ENCODE peak calls at places on chromosomes 6 and 20, in eight cellular contexts. One of them, this sample, is unnamed.

GRCh38 chr6:47669684-47670515 is 28.5 kb upstream of the ADGRF4 start:
- DNase-seq in stimulated activated naive CD8-positive, alpha-beta T cell treated with anti-CD3 and anti-CD28 coated beads, Interleukin-15, Interleukin-2, amounts not matched to agents 100 U/mL and 50 U/mL, for 24 hours: no peak
- DNase-seq in mesothelial cell of epicardium: no peak
- DNase-seq in HFFc6: no peak
- DNase-seq in retina: peak
- DNase-seq in activated CD4-positive, alpha-beta T cell treated with anti-CD3 and anti-CD28 coated beads for 1 hour: no peak
- DNase-seq in CD14-positive monocyte: no peak
- DNase-seq in heart left ventricle: no peak
- DNase-seq in this sample: peak

GRCh38 chr6:36627801-36628246 is 33.7 kb downstream of the SRSF3 start:
- DNase-seq in mesothelial cell of epicardium: no peak
- DNase-seq in HFFc6: no peak
- DNase-seq in CD14-positive monocyte: no peak
- DNase-seq in heart left ventricle: no peak
- DNase-seq in activated CD4-positive, alpha-beta T cell treated with anti-CD3 and anti-CD28 coated beads for 1 hour: no peak
- DNase-seq in retina: no peak
- DNase-seq in stimulated activated naive CD8-positive, alpha-beta T cell treated with anti-CD3 and anti-CD28 coated beads, Interleukin-15, Interleukin-2, amounts not matched to agents 100 U/mL and 50 U/mL, for 24 hours: no peak
- DNase-seq in this sample: no peak

GRCh38 chr6:163260111-163260895 is 154.2 kb upstream of the QKI start:
- DNase-seq in mesothelial cell of epicardium: no peak
- DNase-seq in heart left ventricle: peak
- DNase-seq in CD14-positive monocyte: no peak
- DNase-seq in stimulated activated naive CD8-positive, alpha-beta T cell treated with anti-CD3 and anti-CD28 coated beads, Interleukin-15, Interleukin-2, amounts not matched to agents 100 U/mL and 50 U/mL, for 24 hours: no peak
- DNase-seq in HFFc6: no peak
- DNase-seq in retina: peak
- DNase-seq in activated CD4-positive, alpha-beta T cell treated with anti-CD3 and anti-CD28 coated beads for 1 hour: no peak
- DNase-seq in this sample: no peak

GRCh38 chr20:24432057-24432456 is 37.4 kb upstream of the SYNDIG1 start:
- DNase-seq in HFFc6: no peak
- DNase-seq in mesothelial cell of epicardium: no peak
- DNase-seq in stimulated activated naive CD8-positive, alpha-beta T cell treated with anti-CD3 and anti-CD28 coated beads, Interleukin-15, Interleukin-2, amounts not matched to agents 100 U/mL and 50 U/mL, for 24 hours: no peak
- DNase-seq in retina: no peak
- DNase-seq in heart left ventricle: no peak
- DNase-seq in CD14-positive monocyte: no peak
- DNase-seq in activated CD4-positive, alpha-beta T cell treated with anti-CD3 and anti-CD28 coated beads for 1 hour: no peak
- DNase-seq in this sample: no peak

GRCh38 chr6:109164331-109164730 is 69.0 kb downstream of the CEP57L1 start:
- DNase-seq in heart left ventricle: no peak
- DNase-seq in CD14-positive monocyte: no peak
- DNase-seq in HFFc6: no peak
- DNase-seq in mesothelial cell of epicardium: no peak
- DNase-seq in retina: no peak
- DNase-seq in stimulated activated naive CD8-positive, alpha-beta T cell treated with anti-CD3 and anti-CD28 coated beads, Interleukin-15, Interleukin-2, amounts not matched to agents 100 U/mL and 50 U/mL, for 24 hours: no peak
- DNase-seq in activated CD4-positive, alpha-beta T cell treated with anti-CD3 and anti-CD28 coated beads for 1 hour: no peak
- DNase-seq in this sample: no peak

GRCh38 chr6:135871296-135871695 is 19.8 kb downstream of the PDE7B start:
- DNase-seq in retina: no peak
- DNase-seq in mesothelial cell of epicardium: no peak
- DNase-seq in heart left ventricle: no peak
- DNase-seq in stimulated activated naive CD8-positive, alpha-beta T cell treated with anti-CD3 and anti-CD28 coated beads, Interleukin-15, Interleukin-2, amounts not matched to agents 100 U/mL and 50 U/mL, for 24 hours: no peak
- DNase-seq in HFFc6: peak
- DNase-seq in activated CD4-positive, alpha-beta T cell treated with anti-CD3 and anti-CD28 coated beads for 1 hour: no peak
- DNase-seq in CD14-positive monocyte: no peak
- DNase-seq in this sample: no peak

GRCh38 chr6:104943781-104944180 is 13.1 kb upstream of the LIN28B start:
- DNase-seq in mesothelial cell of epicardium: no peak
- DNase-seq in heart left ventricle: no peak
- DNase-seq in stimulated activated naive CD8-positive, alpha-beta T cell treated with anti-CD3 and anti-CD28 coated beads, Interleukin-15, Interleukin-2, amounts not matched to agents 100 U/mL and 50 U/mL, for 24 hours: no peak
- DNase-seq in HFFc6: peak
- DNase-seq in activated CD4-positive, alpha-beta T cell treated with anti-CD3 and anti-CD28 coated beads for 1 hour: no peak
- DNase-seq in CD14-positive monocyte: no peak
- DNase-seq in retina: no peak
- DNase-seq in this sample: no peak

GRCh38 chr6:12348530-12349511 is 58.7 kb downstream of the EDN1 start:
- DNase-seq in retina: no peak
- DNase-seq in CD14-positive monocyte: no peak
- DNase-seq in heart left ventricle: no peak
- DNase-seq in mesothelial cell of epicardium: no peak
- DNase-seq in stimulated activated naive CD8-positive, alpha-beta T cell treated with anti-CD3 and anti-CD28 coated beads, Interleukin-15, Interleukin-2, amounts not matched to agents 100 U/mL and 50 U/mL, for 24 hours: no peak
- DNase-seq in activated CD4-positive, alpha-beta T cell treated with anti-CD3 and anti-CD28 coated beads for 1 hour: no peak
- DNase-seq in HFFc6: peak
- DNase-seq in this sample: no peak

GRCh38 chr6:78835817-78836216 is 31.5 kb upstream of the IRAK1BP1 start:
- DNase-seq in heart left ventricle: no peak
- DNase-seq in activated CD4-positive, alpha-beta T cell treated with anti-CD3 and anti-CD28 coated beads for 1 hour: no peak
- DNase-seq in mesothelial cell of epicardium: no peak
- DNase-seq in stimulated activated naive CD8-positive, alpha-beta T cell treated with anti-CD3 and anti-CD28 coated beads, Interleukin-15, Interleukin-2, amounts not matched to agents 100 U/mL and 50 U/mL, for 24 hours: no peak
- DNase-seq in CD14-positive monocyte: no peak
- DNase-seq in retina: no peak
- DNase-seq in HFFc6: no peak
- DNase-seq in this sample: no peak

GRCh38 chr6:170429457-170429856 is 122.9 kb downstream of the FAM120B start:
- DNase-seq in mesothelial cell of epicardium: no peak
- DNase-seq in retina: no peak
- DNase-seq in CD14-positive monocyte: no peak
- DNase-seq in heart left ventricle: no peak
- DNase-seq in HFFc6: no peak
- DNase-seq in activated CD4-positive, alpha-beta T cell treated with anti-CD3 and anti-CD28 coated beads for 1 hour: no peak
- DNase-seq in stimulated activated naive CD8-positive, alpha-beta T cell treated with anti-CD3 and anti-CD28 coated beads, Interleukin-15, Interleukin-2, amounts not matched to agents 100 U/mL and 50 U/mL, for 24 hours: no peak
- DNase-seq in this sample: no peak

GRCh38 chr6:77361018-77361417 is 102.3 kb downstream of the HTR1B start:
- DNase-seq in activated CD4-positive, alpha-beta T cell treated with anti-CD3 and anti-CD28 coated beads for 1 hour: no peak
- DNase-seq in HFFc6: no peak
- DNase-seq in stimulated activated naive CD8-positive, alpha-beta T cell treated with anti-CD3 and anti-CD28 coated beads, Interleukin-15, Interleukin-2, amounts not matched to agents 100 U/mL and 50 U/mL, for 24 hours: no peak
- DNase-seq in mesothelial cell of epicardium: no peak
- DNase-seq in retina: no peak
- DNase-seq in heart left ventricle: no peak
- DNase-seq in CD14-positive monocyte: no peak
- DNase-seq in this sample: no peak

GRCh38 chr6:37170273-37171140 is 555 bp downstream of the PIM1 start:
- DNase-seq in HFFc6: peak
- DNase-seq in activated CD4-positive, alpha-beta T cell treated with anti-CD3 and anti-CD28 coated beads for 1 hour: peak
- DNase-seq in CD14-positive monocyte: peak
- DNase-seq in retina: peak
- DNase-seq in heart left ventricle: peak
- DNase-seq in mesothelial cell of epicardium: peak
- DNase-seq in stimulated activated naive CD8-positive, alpha-beta T cell treated with anti-CD3 and anti-CD28 coated beads, Interleukin-15, Interleukin-2, amounts not matched to agents 100 U/mL and 50 U/mL, for 24 hours: peak
- DNase-seq in this sample: peak

GRCh38 chr6:40436685-40437604 is 150.2 kb downstream of the LRFN2 start:
- DNase-seq in heart left ventricle: no peak
- DNase-seq in CD14-positive monocyte: no peak
- DNase-seq in activated CD4-positive, alpha-beta T cell treated with anti-CD3 and anti-CD28 coated beads for 1 hour: no peak
- DNase-seq in stimulated activated naive CD8-positive, alpha-beta T cell treated with anti-CD3 and anti-CD28 coated beads, Interleukin-15, Interleukin-2, amounts not matched to agents 100 U/mL and 50 U/mL, for 24 hours: no peak
- DNase-seq in HFFc6: no peak
- DNase-seq in mesothelial cell of epicardium: no peak
- DNase-seq in retina: no peak
- DNase-seq in this sample: peak

GRCh38 chr6:141335889-141336288 is 796.8 kb upstream of the GJE1 start:
- DNase-seq in heart left ventricle: no peak
- DNase-seq in mesothelial cell of epicardium: no peak
- DNase-seq in HFFc6: no peak
- DNase-seq in activated CD4-positive, alpha-beta T cell treated with anti-CD3 and anti-CD28 coated beads for 1 hour: no peak
- DNase-seq in stimulated activated naive CD8-positive, alpha-beta T cell treated with anti-CD3 and anti-CD28 coated beads, Interleukin-15, Interleukin-2, amounts not matched to agents 100 U/mL and 50 U/mL, for 24 hours: no peak
- DNase-seq in retina: no peak
- DNase-seq in CD14-positive monocyte: no peak
- DNase-seq in this sample: no peak

GRCh38 chr6:46501136-46502089 is 10.2 kb upstream of the RCAN2 start:
- DNase-seq in CD14-positive monocyte: no peak
- DNase-seq in mesothelial cell of epicardium: no peak
- DNase-seq in HFFc6: no peak
- DNase-seq in heart left ventricle: no peak
- DNase-seq in retina: no peak
- DNase-seq in stimulated activated naive CD8-positive, alpha-beta T cell treated with anti-CD3 and anti-CD28 coated beads, Interleukin-15, Interleukin-2, amounts not matched to agents 100 U/mL and 50 U/mL, for 24 hours: no peak
- DNase-seq in activated CD4-positive, alpha-beta T cell treated with anti-CD3 and anti-CD28 coated beads for 1 hour: no peak
- DNase-seq in this sample: no peak

GRCh38 chr6:161549977-161550655 is 276.3 kb upstream of the AGPAT4 start:
- DNase-seq in mesothelial cell of epicardium: no peak
- DNase-seq in HFFc6: no peak
- DNase-seq in activated CD4-positive, alpha-beta T cell treated with anti-CD3 and anti-CD28 coated beads for 1 hour: no peak
- DNase-seq in heart left ventricle: no peak
- DNase-seq in CD14-positive monocyte: no peak
- DNase-seq in stimulated activated naive CD8-positive, alpha-beta T cell treated with anti-CD3 and anti-CD28 coated beads, Interleukin-15, Interleukin-2, amounts not matched to agents 100 U/mL and 50 U/mL, for 24 hours: no peak
- DNase-seq in retina: no peak
- DNase-seq in this sample: no peak

GRCh38 chr6:12039540-12040459 is 27.7 kb downstream of the HIVEP1 start:
- DNase-seq in retina: no peak
- DNase-seq in CD14-positive monocyte: no peak
- DNase-seq in stimulated activated naive CD8-positive, alpha-beta T cell treated with anti-CD3 and anti-CD28 coated beads, Interleukin-15, Interleukin-2, amounts not matched to agents 100 U/mL and 50 U/mL, for 24 hours: no peak
- DNase-seq in mesothelial cell of epicardium: no peak
- DNase-seq in activated CD4-positive, alpha-beta T cell treated with anti-CD3 and anti-CD28 coated beads for 1 hour: no peak
- DNase-seq in HFFc6: no peak
- DNase-seq in heart left ventricle: no peak
- DNase-seq in this sample: no peak

GRCh38 chr6:36688534-36689075 is 9.0 kb upstream of the RAB44 start:
- DNase-seq in stimulated activated naive CD8-positive, alpha-beta T cell treated with anti-CD3 and anti-CD28 coated beads, Interleukin-15, Interleukin-2, amounts not matched to agents 100 U/mL and 50 U/mL, for 24 hours: no peak
- DNase-seq in HFFc6: no peak
- DNase-seq in mesothelial cell of epicardium: no peak
- DNase-seq in CD14-positive monocyte: no peak
- DNase-seq in activated CD4-positive, alpha-beta T cell treated with anti-CD3 and anti-CD28 coated beads for 1 hour: no peak
- DNase-seq in heart left ventricle: no peak
- DNase-seq in retina: no peak
- DNase-seq in this sample: no peak

GRCh38 chr20:45039470-45039811 is 61.5 kb downstream of the KCNS1 start:
- DNase-seq in retina: no peak
- DNase-seq in mesothelial cell of epicardium: no peak
- DNase-seq in stimulated activated naive CD8-positive, alpha-beta T cell treated with anti-CD3 and anti-CD28 coated beads, Interleukin-15, Interleukin-2, amounts not matched to agents 100 U/mL and 50 U/mL, for 24 hours: no peak
- DNase-seq in CD14-positive monocyte: no peak
- DNase-seq in heart left ventricle: no peak
- DNase-seq in HFFc6: no peak
- DNase-seq in activated CD4-positive, alpha-beta T cell treated with anti-CD3 and anti-CD28 coated beads for 1 hour: no peak
- DNase-seq in this sample: no peak

GRCh38 chr6:63525186-63525878 is 46.9 kb upstream of the LOC128125822 start:
- DNase-seq in stimulated activated naive CD8-positive, alpha-beta T cell treated with anti-CD3 and anti-CD28 coated beads, Interleukin-15, Interleukin-2, amounts not matched to agents 100 U/mL and 50 U/mL, for 24 hours: no peak
- DNase-seq in mesothelial cell of epicardium: no peak
- DNase-seq in retina: no peak
- DNase-seq in heart left ventricle: no peak
- DNase-seq in HFFc6: no peak
- DNase-seq in CD14-positive monocyte: no peak
- DNase-seq in activated CD4-positive, alpha-beta T cell treated with anti-CD3 and anti-CD28 coated beads for 1 hour: no peak
- DNase-seq in this sample: no peak

GRCh38 chr20:34643919-34644318 is 33.0 kb downstream of the PIGU start:
- DNase-seq in retina: no peak
- DNase-seq in activated CD4-positive, alpha-beta T cell treated with anti-CD3 and anti-CD28 coated beads for 1 hour: no peak
- DNase-seq in heart left ventricle: no peak
- DNase-seq in mesothelial cell of epicardium: no peak
- DNase-seq in HFFc6: peak
- DNase-seq in stimulated activated naive CD8-positive, alpha-beta T cell treated with anti-CD3 and anti-CD28 coated beads, Interleukin-15, Interleukin-2, amounts not matched to agents 100 U/mL and 50 U/mL, for 24 hours: no peak
- DNase-seq in CD14-positive monocyte: no peak
- DNase-seq in this sample: no peak

GRCh38 chr20:48273843-48274242 is 488.6 kb upstream of the SULF2 start:
- DNase-seq in HFFc6: no peak
- DNase-seq in heart left ventricle: no peak
- DNase-seq in mesothelial cell of epicardium: no peak
- DNase-seq in activated CD4-positive, alpha-beta T cell treated with anti-CD3 and anti-CD28 coated beads for 1 hour: no peak
- DNase-seq in retina: no peak
- DNase-seq in CD14-positive monocyte: no peak
- DNase-seq in stimulated activated naive CD8-positive, alpha-beta T cell treated with anti-CD3 and anti-CD28 coated beads, Interleukin-15, Interleukin-2, amounts not matched to agents 100 U/mL and 50 U/mL, for 24 hours: no peak
- DNase-seq in this sample: no peak

GRCh38 chr6:119463081-119463626 is 113.6 kb upstream of the MAN1A1 start:
- DNase-seq in stimulated activated naive CD8-positive, alpha-beta T cell treated with anti-CD3 and anti-CD28 coated beads, Interleukin-15, Interleukin-2, amounts not matched to agents 100 U/mL and 50 U/mL, for 24 hours: no peak
- DNase-seq in HFFc6: no peak
- DNase-seq in activated CD4-positive, alpha-beta T cell treated with anti-CD3 and anti-CD28 coated beads for 1 hour: no peak
- DNase-seq in heart left ventricle: no peak
- DNase-seq in CD14-positive monocyte: no peak
- DNase-seq in mesothelial cell of epicardium: no peak
- DNase-seq in retina: no peak
- DNase-seq in this sample: no peak

GRCh38 chr6:21185849-21186478 is 407.6 kb upstream of the SOX4 start:
- DNase-seq in stimulated activated naive CD8-positive, alpha-beta T cell treated with anti-CD3 and anti-CD28 coated beads, Interleukin-15, Interleukin-2, amounts not matched to agents 100 U/mL and 50 U/mL, for 24 hours: no peak
- DNase-seq in activated CD4-positive, alpha-beta T cell treated with anti-CD3 and anti-CD28 coated beads for 1 hour: no peak
- DNase-seq in heart left ventricle: no peak
- DNase-seq in retina: peak
- DNase-seq in CD14-positive monocyte: no peak
- DNase-seq in HFFc6: no peak
- DNase-seq in mesothelial cell of epicardium: no peak
- DNase-seq in this sample: peak

GRCh38 chr20:44253528-44253927 is 6.4 kb downstream of the GDAP1L1 start:
- DNase-seq in retina: no peak
- DNase-seq in stimulated activated naive CD8-positive, alpha-beta T cell treated with anti-CD3 and anti-CD28 coated beads, Interleukin-15, Interleukin-2, amounts not matched to agents 100 U/mL and 50 U/mL, for 24 hours: no peak
- DNase-seq in HFFc6: no peak
- DNase-seq in heart left ventricle: no peak
- DNase-seq in activated CD4-positive, alpha-beta T cell treated with anti-CD3 and anti-CD28 coated beads for 1 hour: no peak
- DNase-seq in CD14-positive monocyte: no peak
- DNase-seq in mesothelial cell of epicardium: no peak
- DNase-seq in this sample: no peak

GRCh38 chr20:58224974-58225373 is 3.5 kb downstream of the ANKRD60 start:
- DNase-seq in activated CD4-positive, alpha-beta T cell treated with anti-CD3 and anti-CD28 coated beads for 1 hour: no peak
- DNase-seq in CD14-positive monocyte: no peak
- DNase-seq in heart left ventricle: no peak
- DNase-seq in stimulated activated naive CD8-positive, alpha-beta T cell treated with anti-CD3 and anti-CD28 coated beads, Interleukin-15, Interleukin-2, amounts not matched to agents 100 U/mL and 50 U/mL, for 24 hours: no peak
- DNase-seq in retina: no peak
- DNase-seq in HFFc6: no peak
- DNase-seq in mesothelial cell of epicardium: no peak
- DNase-seq in this sample: no peak

GRCh38 chr20:25496968-25497401 is 88.3 kb downstream of the NINL start:
- DNase-seq in heart left ventricle: peak
- DNase-seq in stimulated activated naive CD8-positive, alpha-beta T cell treated with anti-CD3 and anti-CD28 coated beads, Interleukin-15, Interleukin-2, amounts not matched to agents 100 U/mL and 50 U/mL, for 24 hours: no peak
- DNase-seq in CD14-positive monocyte: no peak
- DNase-seq in activated CD4-positive, alpha-beta T cell treated with anti-CD3 and anti-CD28 coated beads for 1 hour: no peak
- DNase-seq in HFFc6: no peak
- DNase-seq in retina: no peak
- DNase-seq in mesothelial cell of epicardium: no peak
- DNase-seq in this sample: no peak

GRCh38 chr6:64680446-64680845 is 1026.6 kb downstream of the EYS start:
- DNase-seq in stimulated activated naive CD8-positive, alpha-beta T cell treated with anti-CD3 and anti-CD28 coated beads, Interleukin-15, Interleukin-2, amounts not matched to agents 100 U/mL and 50 U/mL, for 24 hours: no peak
- DNase-seq in mesothelial cell of epicardium: no peak
- DNase-seq in activated CD4-positive, alpha-beta T cell treated with anti-CD3 and anti-CD28 coated beads for 1 hour: no peak
- DNase-seq in CD14-positive monocyte: no peak
- DNase-seq in retina: no peak
- DNase-seq in heart left ventricle: no peak
- DNase-seq in HFFc6: no peak
- DNase-seq in this sample: no peak

GRCh38 chr6:105382918-105383317 is 20.0 kb downstream of the PREP start:
- DNase-seq in HFFc6: no peak
- DNase-seq in activated CD4-positive, alpha-beta T cell treated with anti-CD3 and anti-CD28 coated beads for 1 hour: no peak
- DNase-seq in retina: no peak
- DNase-seq in stimulated activated naive CD8-positive, alpha-beta T cell treated with anti-CD3 and anti-CD28 coated beads, Interleukin-15, Interleukin-2, amounts not matched to agents 100 U/mL and 50 U/mL, for 24 hours: no peak
- DNase-seq in mesothelial cell of epicardium: no peak
- DNase-seq in heart left ventricle: no peak
- DNase-seq in CD14-positive monocyte: no peak
- DNase-seq in this sample: no peak

GRCh38 chr6:138349891-138350290 is 27.8 kb upstream of the SMIM28 start:
- DNase-seq in mesothelial cell of epicardium: no peak
- DNase-seq in activated CD4-positive, alpha-beta T cell treated with anti-CD3 and anti-CD28 coated beads for 1 hour: no peak
- DNase-seq in heart left ventricle: no peak
- DNase-seq in CD14-positive monocyte: no peak
- DNase-seq in retina: no peak
- DNase-seq in stimulated activated naive CD8-positive, alpha-beta T cell treated with anti-CD3 and anti-CD28 coated beads, Interleukin-15, Interleukin-2, amounts not matched to agents 100 U/mL and 50 U/mL, for 24 hours: no peak
- DNase-seq in HFFc6: no peak
- DNase-seq in this sample: no peak

GRCh38 chr20:37932919-37933318 is 30.0 kb downstream of the VSTM2L start:
- DNase-seq in CD14-positive monocyte: no peak
- DNase-seq in HFFc6: no peak
- DNase-seq in activated CD4-positive, alpha-beta T cell treated with anti-CD3 and anti-CD28 coated beads for 1 hour: no peak
- DNase-seq in stimulated activated naive CD8-positive, alpha-beta T cell treated with anti-CD3 and anti-CD28 coated beads, Interleukin-15, Interleukin-2, amounts not matched to agents 100 U/mL and 50 U/mL, for 24 hours: no peak
- DNase-seq in retina: no peak
- DNase-seq in heart left ventricle: no peak
- DNase-seq in mesothelial cell of epicardium: no peak
- DNase-seq in this sample: no peak

GRCh38 chr20:32858189-32858588 is 534 bp upstream of the EFCAB8 start:
- DNase-seq in mesothelial cell of epicardium: no peak
- DNase-seq in retina: no peak
- DNase-seq in CD14-positive monocyte: no peak
- DNase-seq in stimulated activated naive CD8-positive, alpha-beta T cell treated with anti-CD3 and anti-CD28 coated beads, Interleukin-15, Interleukin-2, amounts not matched to agents 100 U/mL and 50 U/mL, for 24 hours: no peak
- DNase-seq in heart left ventricle: no peak
- DNase-seq in activated CD4-positive, alpha-beta T cell treated with anti-CD3 and anti-CD28 coated beads for 1 hour: no peak
- DNase-seq in HFFc6: no peak
- DNase-seq in this sample: no peak

This sample was measured in NCI-H345.